ENCODE peak calls at places on chromosome 21, in five cellular contexts. One of them, this sample, is unnamed.

GRCh38 chr21:42597487-42598158 is 55.8 kb upstream of the PDE9A start:
- DNase-seq in HCT116: no peak
- DNase-seq in fibroblast of the aortic adventitia: no peak
- DNase-seq in foreskin keratinocyte: no peak
- DNase-seq in nephron progenitor cell: no peak
- DNase-seq in this sample: no peak

GRCh38 chr21:40936771-40937261 is 89.9 kb upstream of the DSCAM start:
- DNase-seq in HCT116: no peak
- DNase-seq in fibroblast of the aortic adventitia: no peak
- DNase-seq in foreskin keratinocyte: peak
- DNase-seq in nephron progenitor cell: no peak
- DNase-seq in this sample: no peak

GRCh38 chr21:41326414-41327080 is 9.9 kb downstream of the FAM3B start:
- DNase-seq in HCT116: no peak
- DNase-seq in fibroblast of the aortic adventitia: no peak
- DNase-seq in foreskin keratinocyte: no peak
- DNase-seq in nephron progenitor cell: no peak
- DNase-seq in this sample: no peak

GRCh38 chr21:32364387-32364786 is 28.4 kb downstream of the URB1 start:
- DNase-seq in HCT116: no peak
- DNase-seq in fibroblast of the aortic adventitia: peak
- DNase-seq in foreskin keratinocyte: no peak
- DNase-seq in nephron progenitor cell: no peak
- DNase-seq in this sample: no peak

GRCh38 chr21:19547951-19548635 is 1144.5 kb upstream of the TMPRSS15 start:
- DNase-seq in HCT116: no peak
- DNase-seq in fibroblast of the aortic adventitia: no peak
- DNase-seq in foreskin keratinocyte: no peak
- DNase-seq in nephron progenitor cell: no peak
- DNase-seq in this sample: no peak

GRCh38 chr21:43269461-43269860 is 100.7 kb downstream of the CRYAA start:
- DNase-seq in HCT116: no peak
- DNase-seq in fibroblast of the aortic adventitia: no peak
- DNase-seq in foreskin keratinocyte: no peak
- DNase-seq in nephron progenitor cell: no peak
- DNase-seq in this sample: no peak

GRCh38 chr21:33121715-33122475 is 52.0 kb downstream of the OLIG1 start:
- DNase-seq in HCT116: peak
- DNase-seq in fibroblast of the aortic adventitia: peak
- DNase-seq in foreskin keratinocyte: no peak
- DNase-seq in nephron progenitor cell: no peak
- DNase-seq in this sample: no peak

GRCh38 chr21:46161800-46162592 is 6.6 kb upstream of the FTCD start:
- DNase-seq in HCT116: no peak
- DNase-seq in fibroblast of the aortic adventitia: no peak
- DNase-seq in foreskin keratinocyte: no peak
- DNase-seq in nephron progenitor cell: no peak
- DNase-seq in this sample: no peak

GRCh38 chr21:43758132-43758619 is 17.9 kb downstream of the CSTB start:
- DNase-seq in HCT116: no peak
- DNase-seq in fibroblast of the aortic adventitia: peak
- DNase-seq in foreskin keratinocyte: no peak
- DNase-seq in nephron progenitor cell: no peak
- DNase-seq in this sample: no peak

GRCh38 chr21:44932366-44933181 is 7.3 kb upstream of the SLX9 start:
- DNase-seq in HCT116: no peak
- DNase-seq in fibroblast of the aortic adventitia: no peak
- DNase-seq in foreskin keratinocyte: no peak
- DNase-seq in nephron progenitor cell: peak
- DNase-seq in this sample: no peak

GRCh38 chr21:45412909-45413581 is 8.1 kb downstream of the COL18A1 start:
- DNase-seq in HCT116: no peak
- DNase-seq in fibroblast of the aortic adventitia: no peak
- DNase-seq in foreskin keratinocyte: no peak
- DNase-seq in nephron progenitor cell: no peak
- DNase-seq in this sample: no peak

GRCh38 chr21:45404726-45405270 is at the start of gene COL18A1:
- DNase-seq in HCT116: no peak
- DNase-seq in fibroblast of the aortic adventitia: peak
- DNase-seq in foreskin keratinocyte: no peak
- DNase-seq in nephron progenitor cell: peak
- DNase-seq in this sample: no peak

GRCh38 chr21:44856131-44856530 is 17.4 kb downstream of the PTTG1IP start:
- DNase-seq in HCT116: no peak
- DNase-seq in fibroblast of the aortic adventitia: no peak
- DNase-seq in foreskin keratinocyte: no peak
- DNase-seq in nephron progenitor cell: no peak
- DNase-seq in this sample: no peak

GRCh38 chr21:32412998-32413504 is 545 bp downstream of the EVA1C start:
- DNase-seq in HCT116: no peak
- DNase-seq in fibroblast of the aortic adventitia: peak
- DNase-seq in foreskin keratinocyte: no peak
- DNase-seq in nephron progenitor cell: peak
- DNase-seq in this sample: no peak

GRCh38 chr21:41767606-41768370 is 936 bp upstream of the RIPK4 start:
- DNase-seq in HCT116: no peak
- DNase-seq in fibroblast of the aortic adventitia: peak
- DNase-seq in foreskin keratinocyte: peak
- DNase-seq in nephron progenitor cell: peak
- DNase-seq in this sample: no peak

GRCh38 chr21:41583274-41583790 is 75.4 kb upstream of the TMPRSS2 start:
- DNase-seq in HCT116: no peak
- DNase-seq in fibroblast of the aortic adventitia: no peak
- DNase-seq in foreskin keratinocyte: peak
- DNase-seq in nephron progenitor cell: no peak
- DNase-seq in this sample: no peak

GRCh38 chr21:46424062-46424591 is 34.6 kb upstream of the DIP2A start:
- DNase-seq in HCT116: no peak
- DNase-seq in fibroblast of the aortic adventitia: no peak
- DNase-seq in foreskin keratinocyte: no peak
- DNase-seq in nephron progenitor cell: no peak
- DNase-seq in this sample: no peak

GRCh38 chr21:44658913-44659595 is 1.3 kb downstream of the KRTAP12-3 start:
- DNase-seq in HCT116: no peak
- DNase-seq in fibroblast of the aortic adventitia: no peak
- DNase-seq in foreskin keratinocyte: no peak
- DNase-seq in nephron progenitor cell: no peak
- DNase-seq in this sample: no peak

GRCh38 chr21:33914188-33914587 is 1.4 kb downstream of the ATP5PO start:
- DNase-seq in HCT116: no peak
- DNase-seq in fibroblast of the aortic adventitia: no peak
- DNase-seq in foreskin keratinocyte: no peak
- DNase-seq in nephron progenitor cell: no peak
- DNase-seq in this sample: no peak

GRCh38 chr21:33026299-33026858 is 644 bp downstream of the OLIG2 start:
- DNase-seq in HCT116: no peak
- DNase-seq in fibroblast of the aortic adventitia: no peak
- DNase-seq in foreskin keratinocyte: no peak
- DNase-seq in nephron progenitor cell: no peak
- DNase-seq in this sample: no peak

GRCh38 chr21:45322960-45323461 is 35.3 kb upstream of the POFUT2 start:
- DNase-seq in HCT116: no peak
- DNase-seq in fibroblast of the aortic adventitia: no peak
- DNase-seq in foreskin keratinocyte: no peak
- DNase-seq in nephron progenitor cell: no peak
- DNase-seq in this sample: no peak

GRCh38 chr21:27277122-27277521 is 310.2 kb upstream of the ADAMTS5 start:
- DNase-seq in HCT116: no peak
- DNase-seq in fibroblast of the aortic adventitia: peak
- DNase-seq in foreskin keratinocyte: no peak
- DNase-seq in nephron progenitor cell: no peak
- DNase-seq in this sample: no peak

GRCh38 chr21:39531777-39532333 is 80.1 kb downstream of the SH3BGR start:
- DNase-seq in HCT116: peak
- DNase-seq in fibroblast of the aortic adventitia: no peak
- DNase-seq in foreskin keratinocyte: no peak
- DNase-seq in nephron progenitor cell: no peak
- DNase-seq in this sample: no peak

GRCh38 chr21:26100573-26100972 is 70.0 kb downstream of the APP start:
- DNase-seq in HCT116: no peak
- DNase-seq in fibroblast of the aortic adventitia: no peak
- DNase-seq in foreskin keratinocyte: no peak
- DNase-seq in nephron progenitor cell: no peak
- DNase-seq in this sample: no peak

GRCh38 chr21:28944296-28944695 is 48.4 kb downstream of the LTN1 start:
- DNase-seq in HCT116: no peak
- DNase-seq in fibroblast of the aortic adventitia: peak
- DNase-seq in foreskin keratinocyte: no peak
- DNase-seq in nephron progenitor cell: no peak
- DNase-seq in this sample: no peak

GRCh38 chr21:31593161-31593560 is 66.3 kb upstream of the SOD1 start:
- DNase-seq in HCT116: no peak
- DNase-seq in fibroblast of the aortic adventitia: no peak
- DNase-seq in foreskin keratinocyte: no peak
- DNase-seq in nephron progenitor cell: no peak
- DNase-seq in this sample: no peak

GRCh38 chr21:42835211-42835610 is 44.1 kb downstream of the WDR4 start:
- DNase-seq in HCT116: no peak
- DNase-seq in fibroblast of the aortic adventitia: no peak
- DNase-seq in foreskin keratinocyte: no peak
- DNase-seq in nephron progenitor cell: no peak
- DNase-seq in this sample: no peak

GRCh38 chr21:31630062-31630711 is 29.3 kb upstream of the SOD1 start:
- DNase-seq in HCT116: peak
- DNase-seq in fibroblast of the aortic adventitia: peak
- DNase-seq in foreskin keratinocyte: peak
- DNase-seq in nephron progenitor cell: no peak
- DNase-seq in this sample: no peak

GRCh38 chr21:26732442-26733221 is 112.6 kb downstream of the ADAMTS1 start:
- DNase-seq in HCT116: no peak
- DNase-seq in fibroblast of the aortic adventitia: peak
- DNase-seq in foreskin keratinocyte: no peak
- DNase-seq in nephron progenitor cell: peak
- DNase-seq in this sample: peak

GRCh38 chr21:39648879-39649278 is 36.1 kb downstream of the B3GALT5 start:
- DNase-seq in HCT116: no peak
- DNase-seq in fibroblast of the aortic adventitia: no peak
- DNase-seq in foreskin keratinocyte: no peak
- DNase-seq in nephron progenitor cell: no peak
- DNase-seq in this sample: no peak

GRCh38 chr21:30340714-30341573 is 3.5 kb upstream of the KRTAP27-1 start:
- DNase-seq in HCT116: peak
- DNase-seq in fibroblast of the aortic adventitia: peak
- DNase-seq in foreskin keratinocyte: no peak
- DNase-seq in nephron progenitor cell: peak
- DNase-seq in this sample: peak

GRCh38 chr21:24310780-24311179 is 1296.5 kb downstream of the MRPL39 start:
- DNase-seq in HCT116: no peak
- DNase-seq in fibroblast of the aortic adventitia: no peak
- DNase-seq in foreskin keratinocyte: no peak
- DNase-seq in nephron progenitor cell: no peak
- DNase-seq in this sample: no peak

GRCh38 chr21:24302400-24302799 is 1304.9 kb downstream of the MRPL39 start:
- DNase-seq in HCT116: no peak
- DNase-seq in fibroblast of the aortic adventitia: no peak
- DNase-seq in foreskin keratinocyte: no peak
- DNase-seq in nephron progenitor cell: no peak
- DNase-seq in this sample: no peak

GRCh38 chr21:24308183-24308582 is 1299.1 kb downstream of the MRPL39 start:
- DNase-seq in HCT116: no peak
- DNase-seq in fibroblast of the aortic adventitia: no peak
- DNase-seq in foreskin keratinocyte: no peak
- DNase-seq in nephron progenitor cell: no peak
- DNase-seq in this sample: no peak
- TF ChIP-seq CTCF in HCT116: no peak
- TF ChIP-seq CTCF in fibroblast of the aortic adventitia: no peak
- TF ChIP-seq CTCF in foreskin keratinocyte: no peak
- TF ChIP-seq CTCF in nephron progenitor cell: no peak
- TF ChIP-seq CTCF in this sample: no peak

DNA sequence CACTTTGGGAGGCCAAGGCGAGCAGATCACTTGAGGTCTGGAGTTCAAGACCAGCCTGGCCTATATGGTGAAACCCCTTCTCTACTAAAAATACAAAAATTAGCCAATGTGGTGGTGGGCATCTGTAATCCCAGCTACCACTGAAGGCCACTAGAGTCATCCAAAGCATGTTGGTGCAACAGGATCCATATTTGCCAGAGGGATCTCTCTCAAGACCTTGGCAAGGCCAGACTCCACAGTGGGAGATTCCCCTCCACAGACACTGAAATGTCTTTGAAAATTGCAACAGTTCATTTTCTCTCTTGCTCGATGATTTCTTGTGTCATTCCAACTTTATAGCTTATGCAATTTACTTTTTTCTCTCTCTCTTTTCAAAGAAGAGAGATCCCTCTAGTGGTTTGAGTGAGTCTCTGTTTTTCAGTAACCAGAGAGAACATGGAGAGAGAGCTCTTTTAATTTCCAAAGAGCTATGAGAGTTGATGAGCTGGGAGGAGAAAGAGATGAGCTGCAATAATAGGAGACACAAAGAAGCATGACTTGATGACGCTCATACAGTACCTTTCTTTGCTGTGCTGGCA is 176.8 kb upstream of the USP25 start:
- DNase-seq in HCT116: no peak
- DNase-seq in fibroblast of the aortic adventitia: peak
- DNase-seq in foreskin keratinocyte: no peak
- DNase-seq in nephron progenitor cell: no peak
- DNase-seq in this sample: no peak
- TF ChIP-seq CTCF in HCT116: peak
- TF ChIP-seq CTCF in fibroblast of the aortic adventitia: peak
- TF ChIP-seq CTCF in foreskin keratinocyte: peak
- TF ChIP-seq CTCF in nephron progenitor cell: peak
- TF ChIP-seq CTCF in this sample: peak

GRCh38 chr21:16457498-16457897 is 727.7 kb downstream of the USP25 start:
- DNase-seq in HCT116: no peak
- DNase-seq in fibroblast of the aortic adventitia: no peak
- DNase-seq in foreskin keratinocyte: no peak
- DNase-seq in nephron progenitor cell: no peak
- DNase-seq in this sample: no peak

GRCh38 chr21:16455978-16456377 is 726.2 kb downstream of the USP25 start:
- DNase-seq in HCT116: no peak
- DNase-seq in fibroblast of the aortic adventitia: peak
- DNase-seq in foreskin keratinocyte: no peak
- DNase-seq in nephron progenitor cell: no peak
- DNase-seq in this sample: no peak

GRCh38 chr21:16455526-16455925 is 725.7 kb downstream of the USP25 start:
- DNase-seq in HCT116: no peak
- DNase-seq in fibroblast of the aortic adventitia: no peak
- DNase-seq in foreskin keratinocyte: no peak
- DNase-seq in nephron progenitor cell: no peak
- DNase-seq in this sample: no peak

DNA sequence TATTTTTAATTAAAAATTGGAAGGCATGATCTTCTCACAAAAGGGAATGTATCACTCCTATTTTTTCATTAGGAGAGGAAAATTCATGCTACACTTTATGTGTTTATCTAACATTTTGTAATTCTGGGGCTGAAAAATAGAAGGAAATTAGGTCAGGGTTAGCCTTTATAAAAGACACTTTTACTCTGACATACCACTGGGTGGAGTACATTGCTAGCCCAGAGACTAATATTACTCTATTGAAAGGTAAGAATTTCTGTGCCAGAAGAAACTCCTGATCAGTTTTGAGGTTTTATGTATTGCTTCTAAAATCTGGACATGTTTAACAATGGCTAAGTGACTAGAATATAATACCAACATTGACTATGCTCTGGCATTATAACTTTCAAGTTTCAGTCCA is 724.6 kb downstream of the USP25 start:
- DNase-seq in HCT116: no peak
- DNase-seq in fibroblast of the aortic adventitia: peak
- DNase-seq in foreskin keratinocyte: no peak
- DNase-seq in nephron progenitor cell: no peak
- DNase-seq in this sample: no peak
- TF ChIP-seq CTCF in HCT116: no peak
- TF ChIP-seq CTCF in fibroblast of the aortic adventitia: peak
- TF ChIP-seq CTCF in foreskin keratinocyte: peak
- TF ChIP-seq CTCF in nephron progenitor cell: no peak
- TF ChIP-seq CTCF in this sample: no peak

GRCh38 chr21:17651526-17651925 is 38.8 kb upstream of the BTG3 start:
- DNase-seq in HCT116: no peak
- DNase-seq in fibroblast of the aortic adventitia: no peak
- DNase-seq in foreskin keratinocyte: no peak
- DNase-seq in nephron progenitor cell: no peak
- DNase-seq in this sample: no peak
- TF ChIP-seq CTCF in HCT116: no peak
- TF ChIP-seq CTCF in fibroblast of the aortic adventitia: no peak
- TF ChIP-seq CTCF in foreskin keratinocyte: no peak
- TF ChIP-seq CTCF in nephron progenitor cell: no peak
- TF ChIP-seq CTCF in this sample: no peak